ENCODE peak calls at places on chromosomes 13 and 19, in five cellular contexts. Y is sigmoid colon, N is left ventricle myocardium inferior, G is HAP-1, B is gastrocnemius medialis. Q is an unnamed sample. For H3K36me3, the result is how much of the 10 kb centered on the place peaks cover.

GRCh38 chr19:18428837-18429674 is 8.9 kb downstream of the ISYNA1 start:
- DNase-seq in Y (peak), N (peak), G (peak), B (no peak), Q (peak)

GRCh38 chr13:87827479-87827878 is 156.3 kb downstream of the SLITRK5 start:
- DNase-seq in Y (no peak), N (no peak), G (no peak), B (no peak), Q (no peak)

GRCh38 chr19:40601061-40601973 is at the start of gene LTBP4:
- DNase-seq in Y (peak), N (peak), G (peak), B (no peak), Q (no peak)

GRCh38 chr19:39557791-39558622 is 18.0 kb upstream of the EID2 start:
- DNase-seq in Y (no peak), N (no peak), G (no peak), B (no peak), Q (no peak)

GRCh38 chr13:31007392-31007791 is 74.9 kb downstream of the TEX26 start:
- DNase-seq in Y (no peak), N (no peak), G (no peak), B (no peak), Q (no peak)

GRCh38 chr19:55041244-55041626 is 3.2 kb upstream of the GP6 start:
- DNase-seq in Y (no peak), N (no peak), G (no peak), B (no peak), Q (no peak)

GRCh38 chr13:31476753-31477152 is 262.6 kb upstream of the RXFP2 start:
- DNase-seq in Y (no peak), N (no peak), G (no peak), B (no peak), Q (no peak)

GRCh38 chr19:4584670-4585460 is 25.4 kb upstream of the SEMA6B start:
- DNase-seq in Y (no peak), N (no peak), G (peak), B (no peak), Q (no peak)

GRCh38 chr19:49682274-49682673 is 5.2 kb downstream of the PRMT1 start:
- DNase-seq in Y (no peak), N (no peak), G (no peak), B (no peak), Q (no peak)
- H3K36me3 ChIP-seq in Y (under half), N (half or more), G (half or more), B (under half), Q (half or more)

DNA sequence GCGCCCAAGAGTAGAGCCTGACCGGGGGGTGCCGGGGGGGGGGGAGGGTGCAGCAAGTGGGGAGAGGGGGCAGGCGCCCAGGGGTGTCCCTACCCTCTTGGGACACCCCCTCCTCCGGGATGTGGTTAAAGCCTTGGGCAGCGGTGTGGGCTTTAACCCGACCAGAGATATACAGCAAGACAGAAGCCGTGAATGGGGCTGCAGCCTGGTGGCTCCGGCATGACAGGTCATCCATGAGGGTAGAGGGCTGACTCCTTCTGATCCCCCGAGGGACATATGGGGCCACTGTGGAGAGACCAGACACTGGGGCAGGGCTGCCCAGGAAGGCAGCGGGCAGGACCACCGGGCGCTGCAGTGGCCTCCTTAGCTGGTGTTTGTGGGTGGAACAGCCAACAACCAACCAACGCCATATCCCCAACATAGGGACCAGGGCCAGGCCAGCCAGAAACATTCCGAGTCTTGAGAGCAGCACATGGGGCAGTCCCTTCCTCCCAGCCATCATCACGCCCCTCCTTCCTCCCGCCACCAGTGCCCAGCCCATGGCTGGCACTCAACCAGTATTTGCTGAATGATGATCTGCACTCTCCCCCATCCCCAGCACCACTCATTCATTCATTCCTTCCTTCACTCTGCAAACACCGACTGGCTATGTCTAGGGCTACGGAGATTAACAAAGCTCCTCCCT is 18.2 kb downstream of the ELAVL1 start:
- DNase-seq in Y (no peak), N (no peak), G (no peak), B (no peak), Q (no peak)
- H3K36me3 ChIP-seq in Y (half or more), N (half or more), G (half or more), B (under half), Q (under half)

GRCh38 chr19:41999071-41999877 is 5.2 kb upstream of the ATP1A3 start:
- DNase-seq in Y (no peak), N (no peak), G (no peak), B (no peak), Q (no peak)

GRCh38 chr19:41995959-41996797 is 2.1 kb upstream of the ATP1A3 start:
- DNase-seq in Y (no peak), N (no peak), G (peak), B (no peak), Q (no peak)

GRCh38 chr19:41997851-41998229 is 3.8 kb upstream of the ATP1A3 start:
- DNase-seq in Y (no peak), N (no peak), G (no peak), B (no peak), Q (no peak)

GRCh38 chr19:41998246-41999020 is 4.4 kb upstream of the ATP1A3 start:
- DNase-seq in Y (no peak), N (peak), G (no peak), B (no peak), Q (no peak)

GRCh38 chr19:41997121-41997850 is 3.3 kb upstream of the ATP1A3 start:
- DNase-seq in Y (no peak), N (peak), G (peak), B (no peak), Q (no peak)
- H3K36me3 ChIP-seq in Y (under half), N (under half), G (under half), B (under half), Q (under half)

GRCh38 chr19:14398563-14398962 is 17.3 kb downstream of the ADGRE5 start:
- DNase-seq in Y (no peak), N (no peak), G (no peak), B (no peak), Q (no peak)
- H3K36me3 ChIP-seq in Y (under half), N (half or more), G (under half), B (under half), Q (under half)

GRCh38 chr19:17210296-17210695 is 4.9 kb upstream of the USE1 start:
- DNase-seq in Y (no peak), N (no peak), G (no peak), B (no peak), Q (no peak)
- H3K36me3 ChIP-seq in Y (half or more), N (half or more), G (under half), B (under half), Q (under half)

GRCh38 chr19:8307400-8307964 is 676 bp downstream of the CD320 start:
- DNase-seq in Y (peak), N (no peak), G (peak), B (no peak), Q (peak)
- H3K36me3 ChIP-seq in Y (under half), N (under half), G (under half), B (under half), Q (under half)

DNA sequence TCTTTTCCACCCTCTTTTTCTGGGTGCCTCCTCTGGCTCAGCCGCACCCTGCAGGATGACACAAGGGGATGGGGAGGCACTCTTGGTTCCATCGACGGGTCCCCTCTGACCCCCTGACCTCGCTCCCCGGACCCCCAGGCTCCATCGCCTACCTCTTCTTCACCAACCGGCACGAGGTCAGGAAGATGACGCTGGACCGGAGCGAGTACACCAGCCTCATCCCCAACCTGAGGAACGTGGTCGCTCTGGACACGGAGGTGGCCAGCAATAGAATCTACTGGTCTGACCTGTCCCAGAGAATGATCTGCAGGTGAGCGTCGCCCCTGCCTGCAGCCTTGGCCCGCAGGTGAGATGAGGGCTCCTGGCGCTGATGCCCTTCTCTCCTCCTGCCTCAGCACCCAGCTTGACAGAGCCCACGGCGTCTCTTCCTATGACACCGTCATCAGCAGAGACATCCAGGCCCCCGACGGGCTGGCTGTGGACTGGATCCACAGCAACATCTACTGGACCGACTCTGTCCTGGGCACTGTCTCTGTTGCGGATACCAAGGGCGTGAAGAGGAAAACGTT is 24.0 kb downstream of the LDLR start:
- DNase-seq in Y (no peak), N (no peak), G (no peak), B (no peak), Q (no peak)
- H3K36me3 ChIP-seq in Y (half or more), N (half or more), G (half or more), B (under half), Q (half or more)

GRCh38 chr19:35501684-35502083 is 11.4 kb upstream of the KRTDAP start:
- DNase-seq in Y (no peak), N (no peak), G (no peak), B (no peak), Q (no peak)
- H3K36me3 ChIP-seq in Y (under half), N (under half), G (under half), B (under half), Q (under half)

GRCh38 chr13:39773833-39774232 is 118.4 kb downstream of the COG6 start:
- DNase-seq in Y (no peak), N (no peak), G (no peak), B (no peak), Q (no peak)
- H3K36me3 ChIP-seq in Y (under half), N (under half), G (under half), B (under half), Q (under half)

GRCh38 chr19:44284968-44285367 is 19.9 kb downstream of the ZNF235 start:
- DNase-seq in Y (no peak), N (no peak), G (no peak), B (no peak), Q (no peak)
- H3K36me3 ChIP-seq in Y (under half), N (half or more), G (under half), B (under half), Q (under half)

Q was measured in right atrium auricular region.